ENCODE peak calls at places on chromosomes 16 and 17, in seven cellular contexts. N is tibial nerve; A is cardiac muscle cell; O is CD4-positive, alpha-beta T cell; P is endothelial cell of umbilical vein; C is GM23338; J is psoas muscle. V is an unnamed sample.

GRCh38 chr17:72387487-72387886 is 266.7 kb downstream of the SOX9 start:
- DNase-seq in J (no peak), A (peak), O (no peak), C (no peak), P (no peak), N (no peak), V (peak)

GRCh38 chr16:11259288-11259621 is 3.3 kb upstream of the SOCS1 start:
- DNase-seq in A (no peak), C (no peak), P (no peak), O (no peak), N (no peak), J (no peak), V (no peak)

GRCh38 chr16:13839577-13839976 is 80.4 kb upstream of the ERCC4 start:
- DNase-seq in J (no peak), O (no peak), N (no peak), C (no peak), P (no peak), A (no peak), V (no peak)

GRCh38 chr16:10578474-10579316 is 1.7 kb downstream of the EMP2 start:
- DNase-seq in A (no peak), C (no peak), J (peak), N (no peak), P (no peak), O (no peak), V (no peak)

GRCh38 chr17:37385439-37385990 is 9.7 kb downstream of the C17orf78 start:
- DNase-seq in N (no peak), A (no peak), O (no peak), C (no peak), P (no peak), J (no peak), V (no peak)

GRCh38 chr16:53041196-53041977 is 11.3 kb downstream of the CHD9NB start:
- DNase-seq in O (no peak), C (peak), A (peak), N (peak), P (peak), J (peak), V (no peak)

GRCh38 chr17:48903401-48903800 is 4.8 kb upstream of the UBE2Z start:
- DNase-seq in J (no peak), C (no peak), A (no peak), O (no peak), P (no peak), N (no peak), V (no peak)

GRCh38 chr17:76438906-76439305 is 14.0 kb downstream of the UBE2O start:
- DNase-seq in N (no peak), C (no peak), P (no peak), J (no peak), A (no peak), O (no peak), V (no peak)

GRCh38 chr16:47045023-47045422 is 71.5 kb upstream of the DNAJA2 start:
- DNase-seq in J (no peak), A (peak), O (no peak), N (no peak), C (no peak), P (no peak), V (peak)

GRCh38 chr17:16363749-16364536 is 10.7 kb upstream of the CENPV start:
- DNase-seq in N (peak), A (peak), P (peak), J (peak), C (peak), O (peak), V (peak)

GRCh38 chr17:74161501-74161850 is 42.0 kb upstream of the RPL38 start:
- DNase-seq in J (no peak), C (no peak), A (no peak), O (no peak), P (no peak), N (no peak), V (no peak)

GRCh38 chr16:68486671-68487495 is 38.6 kb upstream of the SMPD3 start:
- DNase-seq in P (peak), O (no peak), C (no peak), A (no peak), J (no peak), N (no peak), V (no peak)

GRCh38 chr17:76265624-76266243 is 586 bp downstream of the UBALD2 start:
- DNase-seq in C (peak), P (peak), J (peak), A (peak), N (peak), O (peak), V (no peak)

GRCh38 chr16:89723279-89724250 is 2.2 kb downstream of the ZNF276 start:
- DNase-seq in N (peak), A (peak), J (peak), C (no peak), P (peak), O (peak), V (no peak)

GRCh38 chr16:31118223-31119155 is 1.0 kb downstream of the KAT8 start:
- DNase-seq in C (no peak), A (peak), N (no peak), P (no peak), J (no peak), O (no peak), V (peak)

GRCh38 chr16:30370444-30371247 is at the start of gene TBC1D10B:
- DNase-seq in A (peak), C (peak), N (peak), J (peak), P (peak), O (peak), V (peak)

GRCh38 chr17:57488856-57489255 is 232.5 kb downstream of the MSI2 start:
- DNase-seq in J (peak), C (no peak), A (no peak), O (no peak), N (no peak), P (no peak), V (no peak)

GRCh38 chr16:72172105-72173034 is at the start of gene PMFBP1:
- DNase-seq in O (no peak), C (peak), J (no peak), A (peak), N (no peak), P (peak), V (peak)

GRCh38 chr16:31404353-31405064 is 11.4 kb downstream of the ITGAD start:
- DNase-seq in O (no peak), J (no peak), C (no peak), A (peak), N (no peak), P (no peak), V (no peak)

GRCh38 chr17:60165976-60166375 is 16.2 kb downstream of the CA4 start:
- DNase-seq in J (no peak), A (no peak), N (no peak), P (no peak), O (no peak), C (no peak), V (no peak)

GRCh38 chr16:70708381-70709253 is 22.8 kb upstream of the MTSS2 start:
- DNase-seq in J (no peak), P (peak), C (peak), O (no peak), A (no peak), N (no peak), V (no peak)

GRCh38 chr16:734208-734980 is 6.4 kb downstream of the CIAO3 start:
- DNase-seq in J (no peak), P (no peak), A (no peak), N (no peak), O (no peak), C (no peak), V (no peak)

GRCh38 chr17:69485126-69485724 is 70.7 kb downstream of the MAP2K6 start:
- DNase-seq in A (peak), J (no peak), P (peak), O (no peak), N (no peak), C (no peak), V (no peak)

GRCh38 chr16:89026121-89026612 is 49.2 kb upstream of the CBFA2T3 start:
- DNase-seq in N (no peak), O (no peak), P (no peak), A (no peak), C (no peak), J (no peak), V (no peak)

GRCh38 chr17:55266051-55266957 is 1.5 kb downstream of the HLF start:
- DNase-seq in A (no peak), C (peak), O (peak), N (no peak), P (no peak), J (no peak), V (no peak)

GRCh38 chr16:29775742-29776408 is 2.2 kb upstream of the ZG16 start:
- DNase-seq in N (no peak), A (peak), J (no peak), C (no peak), O (no peak), P (no peak), V (peak)

GRCh38 chr17:67566656-67567055 is 151.1 kb upstream of the NOL11 start:
- DNase-seq in N (no peak), P (no peak), J (no peak), A (no peak), C (no peak), O (no peak), V (no peak)

GRCh38 chr17:8289103-8289397 is 580 bp downstream of the RANGRF start:
- DNase-seq in J (peak), N (peak), C (peak), O (no peak), A (no peak), P (no peak), V (no peak)

GRCh38 chr17:59330314-59330942 is 1.0 kb upstream of the YPEL2 start:
- DNase-seq in P (peak), A (no peak), N (no peak), J (peak), O (no peak), C (peak), V (no peak)

GRCh38 chr16:5188318-5189025 is 90.9 kb upstream of the EEF2KMT start:
- DNase-seq in J (no peak), A (no peak), O (no peak), C (no peak), N (no peak), P (no peak), V (no peak)

GRCh38 chr16:68365167-68365817 is 54.5 kb downstream of the PRMT7 start:
- DNase-seq in A (no peak), O (no peak), N (no peak), J (no peak), P (no peak), C (no peak), V (no peak)

GRCh38 chr16:75555707-75556512 is at the start of gene TMEM231:
- DNase-seq in J (peak), N (peak), P (peak), C (peak), A (peak), O (peak), V (peak)
- TF ChIP-seq CTCF in J (no peak), N (no peak), P (no peak), C (no peak), A (no peak), O (no peak), V (no peak)

DNA sequence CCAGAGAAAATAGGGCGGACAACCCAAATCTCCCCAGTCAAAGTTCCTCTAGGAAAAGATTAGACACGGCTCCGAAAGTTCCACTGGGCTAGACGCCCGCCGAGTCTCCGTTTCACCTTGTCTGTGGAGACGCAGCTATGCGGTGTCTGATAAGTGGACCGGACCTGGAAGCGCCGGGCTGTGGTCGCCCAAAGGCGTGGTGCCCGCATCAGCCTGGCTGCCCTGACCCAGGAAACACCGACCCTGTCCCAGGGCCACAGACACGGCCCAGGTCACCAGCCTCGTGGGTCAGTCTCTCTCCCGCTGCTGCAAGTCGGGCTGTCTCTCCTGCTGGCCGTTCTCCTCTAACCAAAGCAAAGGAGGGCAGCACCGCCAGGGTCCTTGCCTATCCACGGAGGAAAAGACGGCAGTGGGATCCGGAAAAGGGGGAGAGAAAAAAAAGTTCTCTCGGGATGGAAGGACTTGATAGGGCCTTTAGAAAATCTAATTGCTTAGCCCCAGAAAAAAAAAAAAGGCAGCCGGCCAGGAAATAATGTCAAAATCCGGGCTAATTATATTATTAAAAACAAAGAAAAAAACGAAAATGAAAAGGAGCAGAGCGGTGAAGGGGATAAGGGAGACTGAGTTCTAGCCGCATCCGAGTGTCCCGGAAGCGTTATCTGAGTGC is 13.9 kb upstream of the FOXF1 start:
- DNase-seq in N (no peak), A (no peak), O (no peak), J (no peak), C (no peak), P (no peak), V (no peak)
- H3K27ac ChIP-seq in N (no peak), A (no peak), O (no peak), J (no peak), C (no peak), P (no peak), V (no peak)

GRCh38 chr17:1783834-1784611 is 22.2 kb downstream of the SERPINF1 start:
- DNase-seq in C (peak), N (peak), J (peak), A (peak), O (no peak), P (peak), V (peak)
- TF ChIP-seq CTCF in C (peak), N (peak), J (peak), A (peak), O (peak), P (peak), V (peak)

DNA sequence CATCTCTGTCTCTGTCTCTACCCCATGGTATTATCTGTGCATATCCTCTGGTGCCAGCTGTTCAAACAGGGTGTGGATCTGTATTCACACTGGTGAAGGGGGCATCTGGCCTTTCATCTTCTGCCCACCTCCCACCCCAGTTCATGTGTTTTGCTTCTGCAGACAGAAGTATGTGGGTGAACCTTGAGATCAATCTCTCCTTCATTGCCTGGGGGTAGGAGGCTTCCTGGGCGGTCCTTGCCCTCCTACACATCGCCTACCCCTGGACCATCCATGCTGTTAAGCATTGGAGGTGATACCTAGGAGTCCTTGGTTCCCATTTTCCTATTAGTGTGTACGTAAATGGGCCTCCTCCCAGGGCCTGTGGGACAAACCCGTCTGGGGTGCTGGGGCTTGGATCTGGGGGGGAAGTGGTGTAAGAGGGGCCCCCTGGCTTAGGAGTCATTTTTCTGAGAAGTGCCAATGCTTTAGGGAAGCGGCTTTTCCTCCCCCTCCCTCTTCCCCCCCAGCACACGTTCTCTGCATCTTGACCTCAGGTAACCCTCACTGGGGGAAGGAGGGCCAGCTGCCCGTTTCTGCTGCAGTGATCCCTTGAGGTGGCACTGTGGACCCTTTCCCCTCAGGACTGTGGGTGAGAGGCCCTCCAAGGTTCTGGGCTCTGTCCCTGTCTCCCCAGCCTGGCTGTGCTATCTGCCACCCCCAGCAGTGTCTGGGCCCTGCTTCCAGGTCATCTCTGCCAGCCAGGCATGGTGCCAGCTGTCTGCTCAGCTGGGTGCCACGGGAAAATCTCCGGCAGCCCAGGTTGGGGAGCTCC is 21.2 kb downstream of the RARA start:
- DNase-seq in C (no peak), O (no peak), N (no peak), A (no peak), J (peak), P (no peak), V (no peak)
- H3K27ac ChIP-seq in C (no peak), O (peak), N (no peak), A (peak), J (peak), P (peak), V (no peak)

DNA sequence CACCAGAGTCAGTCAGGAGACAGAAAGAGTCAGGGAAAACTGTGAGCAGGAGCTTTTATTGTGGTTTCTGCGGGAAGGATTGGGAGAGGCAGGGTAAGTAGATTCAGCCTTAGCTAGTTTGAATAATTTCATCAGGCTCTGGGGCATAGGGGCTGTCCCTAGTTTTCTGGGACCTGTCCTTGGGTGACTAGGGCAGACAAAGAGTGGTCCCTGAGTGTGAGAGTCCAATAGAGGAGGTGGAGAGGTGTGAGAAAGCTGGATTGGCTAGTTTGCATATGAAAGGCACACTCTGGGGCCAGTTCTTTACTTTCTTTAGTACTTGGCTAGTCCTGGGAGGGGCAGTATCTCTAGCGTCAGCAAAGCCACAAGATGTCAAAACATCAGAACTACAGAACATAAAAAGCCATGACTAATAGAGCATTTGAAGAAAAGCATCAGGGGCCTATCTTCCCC is 255.6 kb downstream of the HS3ST3A1 start:
- DNase-seq in J (no peak), P (no peak), O (no peak), N (no peak), C (peak), A (peak), V (peak)
- TF ChIP-seq CTCF in J (no peak), P (no peak), O (no peak), N (no peak), C (no peak), A (no peak), V (peak)

V was measured in astrocyte.